ENCODE peak calls at places on chromosomes 5 and 9, in ten cellular contexts. One of them, this sample, is unnamed.

GRCh38 chr5:93579561-93580386 is 1.2 kb downstream of the NR2F1-AS1 start:
- DNase-seq in coronary artery: no peak
- DNase-seq in stimulated activated CD4-positive, alpha-beta T cell treated with anti-CD3 and anti-CD28 coated beads, Interleukin-15, amount 100 ng/mL, for 1 hour: no peak
- DNase-seq in BJ: no peak
- DNase-seq in foreskin fibroblast: no peak
- DNase-seq in A549: peak
- DNase-seq in C1 segment of cervical spinal cord: no peak
- DNase-seq in iPS-NIHi11: no peak
- DNase-seq in endothelial cell of umbilical vein: peak
- DNase-seq in CD8-positive, alpha-beta T cell: no peak
- DNase-seq in this sample: no peak

GRCh38 chr5:4042311-4042710 is 446.7 kb downstream of the IRX1 start:
- DNase-seq in stimulated activated CD4-positive, alpha-beta T cell treated with anti-CD3 and anti-CD28 coated beads, Interleukin-15, amount 100 ng/mL, for 1 hour: no peak
- DNase-seq in BJ: no peak
- DNase-seq in endothelial cell of umbilical vein: no peak
- DNase-seq in C1 segment of cervical spinal cord: no peak
- DNase-seq in CD8-positive, alpha-beta T cell: no peak
- DNase-seq in iPS-NIHi11: no peak
- DNase-seq in coronary artery: no peak
- DNase-seq in foreskin fibroblast: no peak
- DNase-seq in A549: no peak
- DNase-seq in this sample: no peak

GRCh38 chr9:94912700-94913249 is 186.3 kb downstream of the AOPEP start:
- DNase-seq in BJ: no peak
- DNase-seq in C1 segment of cervical spinal cord: no peak
- DNase-seq in foreskin fibroblast: peak
- DNase-seq in coronary artery: peak
- DNase-seq in endothelial cell of umbilical vein: no peak
- DNase-seq in iPS-NIHi11: peak
- DNase-seq in A549: peak
- DNase-seq in CD8-positive, alpha-beta T cell: no peak
- DNase-seq in stimulated activated CD4-positive, alpha-beta T cell treated with anti-CD3 and anti-CD28 coated beads, Interleukin-15, amount 100 ng/mL, for 1 hour: no peak
- DNase-seq in this sample: no peak

GRCh38 chr5:151202381-151203139 is 21.3 kb downstream of the CCDC69 start:
- DNase-seq in stimulated activated CD4-positive, alpha-beta T cell treated with anti-CD3 and anti-CD28 coated beads, Interleukin-15, amount 100 ng/mL, for 1 hour: no peak
- DNase-seq in foreskin fibroblast: peak
- DNase-seq in endothelial cell of umbilical vein: peak
- DNase-seq in coronary artery: no peak
- DNase-seq in BJ: peak
- DNase-seq in iPS-NIHi11: no peak
- DNase-seq in A549: peak
- DNase-seq in C1 segment of cervical spinal cord: no peak
- DNase-seq in CD8-positive, alpha-beta T cell: no peak
- DNase-seq in this sample: peak

GRCh38 chr5:75091597-75091996 is 39.2 kb upstream of the GCNT4 start:
- DNase-seq in C1 segment of cervical spinal cord: no peak
- DNase-seq in coronary artery: no peak
- DNase-seq in foreskin fibroblast: peak
- DNase-seq in stimulated activated CD4-positive, alpha-beta T cell treated with anti-CD3 and anti-CD28 coated beads, Interleukin-15, amount 100 ng/mL, for 1 hour: no peak
- DNase-seq in CD8-positive, alpha-beta T cell: no peak
- DNase-seq in iPS-NIHi11: no peak
- DNase-seq in BJ: peak
- DNase-seq in endothelial cell of umbilical vein: no peak
- DNase-seq in A549: no peak
- DNase-seq in this sample: no peak

GRCh38 chr9:95942016-95942415 is 66.5 kb downstream of the ERCC6L2 start:
- DNase-seq in BJ: no peak
- DNase-seq in A549: no peak
- DNase-seq in C1 segment of cervical spinal cord: no peak
- DNase-seq in iPS-NIHi11: no peak
- DNase-seq in coronary artery: no peak
- DNase-seq in foreskin fibroblast: no peak
- DNase-seq in endothelial cell of umbilical vein: no peak
- DNase-seq in stimulated activated CD4-positive, alpha-beta T cell treated with anti-CD3 and anti-CD28 coated beads, Interleukin-15, amount 100 ng/mL, for 1 hour: no peak
- DNase-seq in CD8-positive, alpha-beta T cell: no peak
- DNase-seq in this sample: no peak

GRCh38 chr5:178304016-178304415 is 71.4 kb upstream of the PHYKPL start:
- DNase-seq in coronary artery: no peak
- DNase-seq in BJ: no peak
- DNase-seq in endothelial cell of umbilical vein: no peak
- DNase-seq in iPS-NIHi11: no peak
- DNase-seq in C1 segment of cervical spinal cord: no peak
- DNase-seq in CD8-positive, alpha-beta T cell: no peak
- DNase-seq in stimulated activated CD4-positive, alpha-beta T cell treated with anti-CD3 and anti-CD28 coated beads, Interleukin-15, amount 100 ng/mL, for 1 hour: no peak
- DNase-seq in A549: no peak
- DNase-seq in foreskin fibroblast: no peak
- DNase-seq in this sample: no peak

GRCh38 chr5:10584714-10585113 is 20.8 kb downstream of the ANKRD33B start:
- DNase-seq in C1 segment of cervical spinal cord: no peak
- DNase-seq in CD8-positive, alpha-beta T cell: no peak
- DNase-seq in endothelial cell of umbilical vein: no peak
- DNase-seq in BJ: no peak
- DNase-seq in stimulated activated CD4-positive, alpha-beta T cell treated with anti-CD3 and anti-CD28 coated beads, Interleukin-15, amount 100 ng/mL, for 1 hour: no peak
- DNase-seq in foreskin fibroblast: no peak
- DNase-seq in coronary artery: no peak
- DNase-seq in iPS-NIHi11: no peak
- DNase-seq in A549: no peak
- DNase-seq in this sample: no peak

GRCh38 chr5:175195698-175196656 is 248.0 kb downstream of the DRD1 start:
- DNase-seq in foreskin fibroblast: no peak
- DNase-seq in iPS-NIHi11: peak
- DNase-seq in A549: peak
- DNase-seq in CD8-positive, alpha-beta T cell: no peak
- DNase-seq in BJ: no peak
- DNase-seq in stimulated activated CD4-positive, alpha-beta T cell treated with anti-CD3 and anti-CD28 coated beads, Interleukin-15, amount 100 ng/mL, for 1 hour: no peak
- DNase-seq in endothelial cell of umbilical vein: no peak
- DNase-seq in C1 segment of cervical spinal cord: no peak
- DNase-seq in coronary artery: no peak
- DNase-seq in this sample: no peak

GRCh38 chr5:50967388-50968039 is 301.1 kb downstream of the PARP8 start:
- DNase-seq in BJ: no peak
- DNase-seq in C1 segment of cervical spinal cord: no peak
- DNase-seq in foreskin fibroblast: no peak
- DNase-seq in A549: no peak
- DNase-seq in endothelial cell of umbilical vein: no peak
- DNase-seq in coronary artery: no peak
- DNase-seq in CD8-positive, alpha-beta T cell: no peak
- DNase-seq in stimulated activated CD4-positive, alpha-beta T cell treated with anti-CD3 and anti-CD28 coated beads, Interleukin-15, amount 100 ng/mL, for 1 hour: no peak
- DNase-seq in iPS-NIHi11: peak
- DNase-seq in this sample: no peak

GRCh38 chr9:6040077-6040476 is 24.7 kb upstream of the RANBP6 start:
- DNase-seq in endothelial cell of umbilical vein: no peak
- DNase-seq in CD8-positive, alpha-beta T cell: no peak
- DNase-seq in iPS-NIHi11: no peak
- DNase-seq in BJ: no peak
- DNase-seq in C1 segment of cervical spinal cord: no peak
- DNase-seq in A549: no peak
- DNase-seq in stimulated activated CD4-positive, alpha-beta T cell treated with anti-CD3 and anti-CD28 coated beads, Interleukin-15, amount 100 ng/mL, for 1 hour: no peak
- DNase-seq in foreskin fibroblast: no peak
- DNase-seq in coronary artery: no peak
- DNase-seq in this sample: no peak

GRCh38 chr5:135229679-135230132 is 169.3 kb downstream of the MACROH2A1 start:
- DNase-seq in C1 segment of cervical spinal cord: no peak
- DNase-seq in BJ: no peak
- DNase-seq in foreskin fibroblast: no peak
- DNase-seq in iPS-NIHi11: no peak
- DNase-seq in CD8-positive, alpha-beta T cell: no peak
- DNase-seq in coronary artery: no peak
- DNase-seq in stimulated activated CD4-positive, alpha-beta T cell treated with anti-CD3 and anti-CD28 coated beads, Interleukin-15, amount 100 ng/mL, for 1 hour: no peak
- DNase-seq in A549: peak
- DNase-seq in endothelial cell of umbilical vein: no peak
- DNase-seq in this sample: no peak

GRCh38 chr5:8730194-8730593 is 815.7 kb downstream of the SEMA5A start:
- DNase-seq in endothelial cell of umbilical vein: no peak
- DNase-seq in A549: no peak
- DNase-seq in BJ: peak
- DNase-seq in C1 segment of cervical spinal cord: no peak
- DNase-seq in coronary artery: no peak
- DNase-seq in CD8-positive, alpha-beta T cell: no peak
- DNase-seq in stimulated activated CD4-positive, alpha-beta T cell treated with anti-CD3 and anti-CD28 coated beads, Interleukin-15, amount 100 ng/mL, for 1 hour: no peak
- DNase-seq in foreskin fibroblast: peak
- DNase-seq in iPS-NIHi11: no peak
- DNase-seq in this sample: no peak

GRCh38 chr5:56148453-56148971 is 84.6 kb downstream of the ANKRD55 start:
- DNase-seq in A549: no peak
- DNase-seq in foreskin fibroblast: no peak
- DNase-seq in CD8-positive, alpha-beta T cell: no peak
- DNase-seq in coronary artery: no peak
- DNase-seq in BJ: no peak
- DNase-seq in C1 segment of cervical spinal cord: no peak
- DNase-seq in stimulated activated CD4-positive, alpha-beta T cell treated with anti-CD3 and anti-CD28 coated beads, Interleukin-15, amount 100 ng/mL, for 1 hour: no peak
- DNase-seq in endothelial cell of umbilical vein: no peak
- DNase-seq in iPS-NIHi11: no peak
- DNase-seq in this sample: no peak

GRCh38 chr5:157342822-157343402 is 77.0 kb downstream of the CYFIP2 start:
- DNase-seq in A549: peak
- DNase-seq in coronary artery: no peak
- DNase-seq in endothelial cell of umbilical vein: peak
- DNase-seq in BJ: no peak
- DNase-seq in C1 segment of cervical spinal cord: no peak
- DNase-seq in stimulated activated CD4-positive, alpha-beta T cell treated with anti-CD3 and anti-CD28 coated beads, Interleukin-15, amount 100 ng/mL, for 1 hour: no peak
- DNase-seq in foreskin fibroblast: no peak
- DNase-seq in iPS-NIHi11: peak
- DNase-seq in CD8-positive, alpha-beta T cell: no peak
- DNase-seq in this sample: no peak

GRCh38 chr9:79287152-79287766 is 284.5 kb upstream of the TLE4 start:
- DNase-seq in coronary artery: no peak
- DNase-seq in CD8-positive, alpha-beta T cell: no peak
- DNase-seq in C1 segment of cervical spinal cord: no peak
- DNase-seq in endothelial cell of umbilical vein: no peak
- DNase-seq in iPS-NIHi11: no peak
- DNase-seq in foreskin fibroblast: no peak
- DNase-seq in BJ: no peak
- DNase-seq in stimulated activated CD4-positive, alpha-beta T cell treated with anti-CD3 and anti-CD28 coated beads, Interleukin-15, amount 100 ng/mL, for 1 hour: no peak
- DNase-seq in A549: no peak
- DNase-seq in this sample: no peak

GRCh38 chr5:1069720-1070088 is 42.2 kb downstream of the SLC12A7 start:
- DNase-seq in iPS-NIHi11: no peak
- DNase-seq in coronary artery: no peak
- DNase-seq in foreskin fibroblast: no peak
- DNase-seq in C1 segment of cervical spinal cord: no peak
- DNase-seq in endothelial cell of umbilical vein: no peak
- DNase-seq in BJ: no peak
- DNase-seq in CD8-positive, alpha-beta T cell: no peak
- DNase-seq in stimulated activated CD4-positive, alpha-beta T cell treated with anti-CD3 and anti-CD28 coated beads, Interleukin-15, amount 100 ng/mL, for 1 hour: no peak
- DNase-seq in A549: no peak
- DNase-seq in this sample: no peak

GRCh38 chr9:92480332-92480771 is 2.0 kb downstream of the ASPN start:
- DNase-seq in endothelial cell of umbilical vein: peak
- DNase-seq in stimulated activated CD4-positive, alpha-beta T cell treated with anti-CD3 and anti-CD28 coated beads, Interleukin-15, amount 100 ng/mL, for 1 hour: no peak
- DNase-seq in BJ: no peak
- DNase-seq in foreskin fibroblast: no peak
- DNase-seq in iPS-NIHi11: no peak
- DNase-seq in coronary artery: no peak
- DNase-seq in CD8-positive, alpha-beta T cell: no peak
- DNase-seq in A549: no peak
- DNase-seq in C1 segment of cervical spinal cord: no peak
- DNase-seq in this sample: no peak

GRCh38 chr5:151002250-151002649 is 18.1 kb upstream of the GPX3 start:
- DNase-seq in C1 segment of cervical spinal cord: no peak
- DNase-seq in iPS-NIHi11: peak
- DNase-seq in coronary artery: peak
- DNase-seq in stimulated activated CD4-positive, alpha-beta T cell treated with anti-CD3 and anti-CD28 coated beads, Interleukin-15, amount 100 ng/mL, for 1 hour: no peak
- DNase-seq in A549: peak
- DNase-seq in BJ: no peak
- DNase-seq in endothelial cell of umbilical vein: peak
- DNase-seq in CD8-positive, alpha-beta T cell: no peak
- DNase-seq in foreskin fibroblast: peak
- DNase-seq in this sample: no peak

This sample was measured in glomerular endothelial cell.